ENCODE peak calls at places on chromosome 3, in nine cellular contexts. One of them, this sample, is unnamed. For H3K36me3, the result is how much of the 10 kb centered on the place peaks cover.

GRCh38 chr3:133933097-133934024 is 37.7 kb upstream of the RAB6B start:
- DNase-seq in BE2C: no peak
- DNase-seq in heart right ventricle: no peak
- DNase-seq in ovary: no peak
- DNase-seq in tibial nerve: no peak
- DNase-seq in stomach: no peak
- DNase-seq in mesendoderm: no peak
- DNase-seq in adipocyte: no peak
- DNase-seq in effector memory CD4-positive, alpha-beta T cell: no peak
- DNase-seq in this sample: no peak

GRCh38 chr3:189001559-189001958 is 170.2 kb upstream of the TPRG1 start:
- DNase-seq in tibial nerve: no peak
- DNase-seq in effector memory CD4-positive, alpha-beta T cell: no peak
- DNase-seq in adipocyte: peak
- DNase-seq in BE2C: no peak
- DNase-seq in mesendoderm: peak
- DNase-seq in stomach: no peak
- DNase-seq in heart right ventricle: no peak
- DNase-seq in ovary: no peak
- DNase-seq in this sample: no peak

GRCh38 chr3:5568451-5568850 is 380.9 kb downstream of the EDEM1 start:
- DNase-seq in heart right ventricle: no peak
- DNase-seq in stomach: no peak
- DNase-seq in ovary: no peak
- DNase-seq in mesendoderm: peak
- DNase-seq in effector memory CD4-positive, alpha-beta T cell: no peak
- DNase-seq in adipocyte: no peak
- DNase-seq in tibial nerve: no peak
- DNase-seq in BE2C: no peak
- DNase-seq in this sample: no peak

GRCh38 chr3:28574036-28574435 is 225.4 kb upstream of the AZI2 start:
- DNase-seq in adipocyte: no peak
- DNase-seq in tibial nerve: no peak
- DNase-seq in stomach: no peak
- DNase-seq in effector memory CD4-positive, alpha-beta T cell: no peak
- DNase-seq in heart right ventricle: no peak
- DNase-seq in mesendoderm: no peak
- DNase-seq in BE2C: no peak
- DNase-seq in ovary: no peak
- DNase-seq in this sample: no peak

GRCh38 chr3:5016218-5017161 is 37.3 kb downstream of the BHLHE40 start:
- DNase-seq in stomach: peak
- DNase-seq in adipocyte: no peak
- DNase-seq in tibial nerve: no peak
- DNase-seq in BE2C: no peak
- DNase-seq in ovary: no peak
- DNase-seq in mesendoderm: peak
- DNase-seq in heart right ventricle: no peak
- DNase-seq in effector memory CD4-positive, alpha-beta T cell: peak
- DNase-seq in this sample: no peak

GRCh38 chr3:178966299-178967183 is 105.1 kb downstream of the ZMAT3 start:
- DNase-seq in mesendoderm: peak
- DNase-seq in tibial nerve: peak
- DNase-seq in BE2C: no peak
- DNase-seq in effector memory CD4-positive, alpha-beta T cell: no peak
- DNase-seq in heart right ventricle: no peak
- DNase-seq in ovary: no peak
- DNase-seq in stomach: no peak
- DNase-seq in adipocyte: peak
- DNase-seq in this sample: peak

GRCh38 chr3:48151058-48151806 is 37.0 kb downstream of the CDC25A start:
- DNase-seq in BE2C: peak
- DNase-seq in tibial nerve: peak
- DNase-seq in heart right ventricle: peak
- DNase-seq in ovary: peak
- DNase-seq in adipocyte: peak
- DNase-seq in mesendoderm: peak
- DNase-seq in stomach: peak
- DNase-seq in effector memory CD4-positive, alpha-beta T cell: peak
- DNase-seq in this sample: peak

GRCh38 chr3:129009266-129009665 is 8.2 kb downstream of the EFCC1 start:
- DNase-seq in adipocyte: no peak
- DNase-seq in effector memory CD4-positive, alpha-beta T cell: no peak
- DNase-seq in ovary: no peak
- DNase-seq in mesendoderm: no peak
- DNase-seq in heart right ventricle: no peak
- DNase-seq in BE2C: no peak
- DNase-seq in tibial nerve: no peak
- DNase-seq in stomach: no peak
- DNase-seq in this sample: no peak

GRCh38 chr3:15812183-15812582 is 14.4 kb upstream of the ANKRD28 start:
- DNase-seq in mesendoderm: peak
- DNase-seq in stomach: no peak
- DNase-seq in tibial nerve: no peak
- DNase-seq in ovary: no peak
- DNase-seq in effector memory CD4-positive, alpha-beta T cell: no peak
- DNase-seq in heart right ventricle: no peak
- DNase-seq in adipocyte: peak
- DNase-seq in BE2C: no peak
- DNase-seq in this sample: no peak

GRCh38 chr3:58411036-58411435 is 22.6 kb downstream of the PDHB start:
- DNase-seq in BE2C: no peak
- DNase-seq in ovary: no peak
- DNase-seq in stomach: no peak
- DNase-seq in heart right ventricle: no peak
- DNase-seq in adipocyte: no peak
- DNase-seq in mesendoderm: no peak
- DNase-seq in tibial nerve: no peak
- DNase-seq in effector memory CD4-positive, alpha-beta T cell: no peak
- DNase-seq in this sample: no peak
- H3K36me3 ChIP-seq in BE2C: under half
- H3K36me3 ChIP-seq in ovary: under half
- H3K36me3 ChIP-seq in stomach: under half
- H3K36me3 ChIP-seq in heart right ventricle: under half
- H3K36me3 ChIP-seq in adipocyte: half or more
- H3K36me3 ChIP-seq in mesendoderm: under half
- H3K36me3 ChIP-seq in tibial nerve: under half
- H3K36me3 ChIP-seq in effector memory CD4-positive, alpha-beta T cell: under half
- H3K36me3 ChIP-seq in this sample: under half

GRCh38 chr3:100717063-100717462 is 7.8 kb downstream of the TFG start:
- DNase-seq in heart right ventricle: no peak
- DNase-seq in BE2C: no peak
- DNase-seq in effector memory CD4-positive, alpha-beta T cell: no peak
- DNase-seq in stomach: no peak
- DNase-seq in mesendoderm: no peak
- DNase-seq in tibial nerve: no peak
- DNase-seq in adipocyte: no peak
- DNase-seq in ovary: no peak
- DNase-seq in this sample: no peak
- H3K36me3 ChIP-seq in heart right ventricle: under half
- H3K36me3 ChIP-seq in BE2C: half or more
- H3K36me3 ChIP-seq in effector memory CD4-positive, alpha-beta T cell: under half
- H3K36me3 ChIP-seq in stomach: under half
- H3K36me3 ChIP-seq in mesendoderm: under half
- H3K36me3 ChIP-seq in tibial nerve: under half
- H3K36me3 ChIP-seq in adipocyte: half or more
- H3K36me3 ChIP-seq in ovary: under half
- H3K36me3 ChIP-seq in this sample: under half

GRCh38 chr3:14123308-14124222 is 1.1 kb downstream of the CHCHD4 start:
- DNase-seq in ovary: no peak
- DNase-seq in adipocyte: no peak
- DNase-seq in mesendoderm: no peak
- DNase-seq in stomach: no peak
- DNase-seq in BE2C: no peak
- DNase-seq in effector memory CD4-positive, alpha-beta T cell: no peak
- DNase-seq in heart right ventricle: no peak
- DNase-seq in tibial nerve: no peak
- DNase-seq in this sample: no peak
- H3K36me3 ChIP-seq in ovary: under half
- H3K36me3 ChIP-seq in adipocyte: under half
- H3K36me3 ChIP-seq in mesendoderm: under half
- H3K36me3 ChIP-seq in stomach: under half
- H3K36me3 ChIP-seq in BE2C: under half
- H3K36me3 ChIP-seq in effector memory CD4-positive, alpha-beta T cell: under half
- H3K36me3 ChIP-seq in heart right ventricle: under half
- H3K36me3 ChIP-seq in tibial nerve: under half
- H3K36me3 ChIP-seq in this sample: under half

DNA sequence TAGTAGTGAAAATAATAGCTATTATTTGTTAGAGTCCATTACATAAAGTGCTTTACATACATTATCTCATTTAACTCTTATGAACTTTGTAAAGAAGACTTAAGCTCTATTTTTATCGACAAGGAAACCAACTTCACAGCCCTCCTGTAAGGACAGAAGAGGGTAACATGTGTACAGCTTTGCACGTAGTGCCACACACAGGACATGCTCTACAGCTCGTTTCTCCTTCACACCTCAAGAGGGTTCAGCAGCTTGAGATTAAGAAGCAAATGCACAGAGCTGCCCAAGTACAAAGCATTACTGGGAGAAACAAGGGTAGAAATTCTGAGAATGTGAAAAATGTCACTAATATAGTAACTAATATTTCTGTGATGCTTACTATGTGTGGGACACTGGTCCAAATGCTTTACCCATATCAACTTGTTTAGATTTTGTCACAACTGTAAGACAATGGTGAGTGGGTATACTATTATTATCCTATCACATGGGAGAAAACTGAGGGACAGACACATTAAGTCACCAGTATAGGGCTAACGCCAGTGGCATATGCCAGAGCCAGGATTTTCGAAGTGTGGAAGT is 327.8 kb downstream of the CTNNB1 start:
- DNase-seq in mesendoderm: no peak
- DNase-seq in ovary: no peak
- DNase-seq in adipocyte: no peak
- DNase-seq in stomach: no peak
- DNase-seq in tibial nerve: no peak
- DNase-seq in BE2C: no peak
- DNase-seq in heart right ventricle: no peak
- DNase-seq in effector memory CD4-positive, alpha-beta T cell: no peak
- DNase-seq in this sample: no peak
- H3K36me3 ChIP-seq in mesendoderm: under half
- H3K36me3 ChIP-seq in ovary: under half
- H3K36me3 ChIP-seq in adipocyte: under half
- H3K36me3 ChIP-seq in stomach: under half
- H3K36me3 ChIP-seq in tibial nerve: under half
- H3K36me3 ChIP-seq in BE2C: under half
- H3K36me3 ChIP-seq in heart right ventricle: under half
- H3K36me3 ChIP-seq in effector memory CD4-positive, alpha-beta T cell: under half
- H3K36me3 ChIP-seq in this sample: under half

DNA sequence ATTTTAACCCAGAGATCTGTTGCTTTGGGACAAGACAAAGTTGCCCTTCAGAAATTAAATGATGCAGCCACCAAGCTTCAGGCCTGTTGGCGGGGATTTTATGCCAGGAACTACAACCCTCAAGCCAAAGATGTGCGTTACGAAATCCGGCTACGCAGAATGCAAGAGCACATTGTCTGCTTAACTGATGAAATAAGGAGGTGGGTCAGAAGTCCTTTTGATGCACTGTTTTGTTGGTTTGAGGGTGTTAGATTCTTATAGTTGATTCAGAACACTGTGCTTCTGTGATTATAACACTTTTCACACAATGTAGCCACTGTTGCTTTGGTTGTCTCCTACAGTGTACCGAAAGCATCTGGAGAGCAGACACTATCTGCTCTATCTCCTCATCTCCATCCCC is 20.8 kb upstream of the NXPE3 start:
- DNase-seq in ovary: no peak
- DNase-seq in mesendoderm: no peak
- DNase-seq in tibial nerve: no peak
- DNase-seq in adipocyte: no peak
- DNase-seq in heart right ventricle: no peak
- DNase-seq in stomach: no peak
- DNase-seq in effector memory CD4-positive, alpha-beta T cell: no peak
- DNase-seq in BE2C: no peak
- DNase-seq in this sample: no peak
- H3K36me3 ChIP-seq in ovary: under half
- H3K36me3 ChIP-seq in mesendoderm: under half
- H3K36me3 ChIP-seq in tibial nerve: under half
- H3K36me3 ChIP-seq in adipocyte: under half
- H3K36me3 ChIP-seq in heart right ventricle: under half
- H3K36me3 ChIP-seq in stomach: under half
- H3K36me3 ChIP-seq in effector memory CD4-positive, alpha-beta T cell: under half
- H3K36me3 ChIP-seq in BE2C: under half
- H3K36me3 ChIP-seq in this sample: under half